ENCODE peak calls at places on chromosomes 12 and 14, in eight cellular contexts. T, L, S, K, Q, R, M and A are unnamed samples.

GRCh38 chr14:79528843-79529405 is 682.4 kb downstream of the DIO2 start:
- DNase-seq in T (no peak), L (no peak), S (no peak), K (no peak), Q (no peak), R (no peak), M (no peak), A (no peak)

GRCh38 chr14:102938191-102938590 is 15.7 kb downstream of the AMN start:
- DNase-seq in T (no peak), L (no peak), S (no peak), K (peak; percentile 39), Q (no peak), R (no peak), M (no peak), A (no peak)

GRCh38 chr14:34356267-34356660 is 105.8 kb downstream of the SPTSSA start:
- DNase-seq in T (no peak), L (no peak), S (no peak), K (no peak), Q (no peak), R (no peak), M (no peak), A (no peak)

GRCh38 chr14:57754558-57754957 is 111.3 kb downstream of the SLC35F4 start:
- DNase-seq in T (no peak), L (no peak), S (no peak), K (no peak), Q (no peak), R (no peak), M (no peak), A (no peak)

GRCh38 chr14:68819260-68819691 is 26.4 kb upstream of the ZFP36L1 start:
- DNase-seq in T (peak; percentile 28), L (no peak), S (no peak), K (no peak), Q (no peak), R (no peak), M (no peak), A (peak; percentile 18)

GRCh38 chr12:124518051-124518932 is 49.1 kb downstream of the NCOR2 start:
- DNase-seq in T (peak; percentile 99), L (peak; percentile 99), S (peak; percentile 96), K (peak; percentile 96), Q (no peak), R (no peak), M (peak; percentile 98), A (no peak)

GRCh38 chr12:125999643-126000042 is 934.4 kb downstream of the AACS start:
- DNase-seq in T (no peak), L (no peak), S (no peak), K (no peak), Q (no peak), R (no peak), M (no peak), A (no peak)

GRCh38 chr14:100103261-100104005 is 38.2 kb downstream of the EVL start:
- DNase-seq in T (no peak), L (peak; percentile 52), S (peak; percentile 40), K (no peak), Q (no peak), R (no peak), M (no peak), A (no peak)

GRCh38 chr12:115541891-115542361 is 735.6 kb downstream of the MED13L start:
- DNase-seq in T (no peak), L (no peak), S (no peak), K (no peak), Q (no peak), R (no peak), M (no peak), A (no peak)

GRCh38 chr14:91883770-91884169 is 16.4 kb upstream of the TC2N start:
- DNase-seq in T (no peak), L (peak; percentile 88), S (no peak), K (no peak), Q (no peak), R (no peak), M (no peak), A (no peak)

GRCh38 chr14:70330596-70330995 is 28.9 kb downstream of the COX16 start:
- DNase-seq in T (no peak), L (no peak), S (no peak), K (no peak), Q (no peak), R (no peak), M (no peak), A (no peak)

GRCh38 chr14:70080081-70080480 is 108.7 kb downstream of the SLC8A3 start:
- DNase-seq in T (no peak), L (no peak), S (no peak), K (no peak), Q (no peak), R (no peak), M (no peak), A (no peak)

GRCh38 chr12:22412581-22412980 is 78.1 kb upstream of the ST8SIA1 start:
- DNase-seq in T (no peak), L (no peak), S (no peak), K (no peak), Q (no peak), R (no peak), M (no peak), A (no peak)

GRCh38 chr14:100440207-100440631 is 117.1 kb downstream of the SLC25A47 start:
- DNase-seq in T (peak; percentile 29), L (no peak), S (peak; percentile 89), K (peak; percentile 84), Q (peak; percentile 23), R (peak; percentile 30), M (peak; percentile 89), A (peak; percentile 63)

GRCh38 chr14:64682173-64682710 is 22.0 kb upstream of the PLEKHG3 start:
- DNase-seq in T (peak; percentile 32), L (peak; percentile 96), S (peak; percentile 76), K (peak; percentile 59), Q (no peak), R (no peak), M (no peak), A (no peak)

GRCh38 chr14:65238456-65238855 is 136.1 kb upstream of the MAX start:
- DNase-seq in T (peak; percentile 72), L (peak; percentile 13), S (no peak), K (no peak), Q (no peak), R (no peak), M (no peak), A (no peak)

GRCh38 chr12:92899388-92900001 is 29.6 kb downstream of the EEA1 start:
- DNase-seq in T (peak; percentile 98), L (peak; percentile 91), S (no peak), K (no peak), Q (no peak), R (no peak), M (peak; percentile 82), A (no peak)

GRCh38 chr14:102182190-102182589 is 42.5 kb downstream of the WDR20 start:
- DNase-seq in T (peak; percentile 42), L (no peak), S (no peak), K (no peak), Q (no peak), R (no peak), M (no peak), A (no peak)

GRCh38 chr12:49327368-49327767 is 4.3 kb downstream of the TROAP start:
- DNase-seq in T (no peak), L (no peak), S (peak; percentile 5), K (no peak), Q (no peak), R (no peak), M (no peak), A (no peak)

GRCh38 chr12:48907243-48907642 is 18.0 kb downstream of the FKBP11 start:
- DNase-seq in T (no peak), L (no peak), S (no peak), K (no peak), Q (no peak), R (no peak), M (no peak), A (no peak)

GRCh38 chr12:89556976-89557375 is 31.1 kb upstream of the POC1B start:
- DNase-seq in T (no peak), L (no peak), S (no peak), K (no peak), Q (no peak), R (no peak), M (no peak), A (no peak)

DNA sequence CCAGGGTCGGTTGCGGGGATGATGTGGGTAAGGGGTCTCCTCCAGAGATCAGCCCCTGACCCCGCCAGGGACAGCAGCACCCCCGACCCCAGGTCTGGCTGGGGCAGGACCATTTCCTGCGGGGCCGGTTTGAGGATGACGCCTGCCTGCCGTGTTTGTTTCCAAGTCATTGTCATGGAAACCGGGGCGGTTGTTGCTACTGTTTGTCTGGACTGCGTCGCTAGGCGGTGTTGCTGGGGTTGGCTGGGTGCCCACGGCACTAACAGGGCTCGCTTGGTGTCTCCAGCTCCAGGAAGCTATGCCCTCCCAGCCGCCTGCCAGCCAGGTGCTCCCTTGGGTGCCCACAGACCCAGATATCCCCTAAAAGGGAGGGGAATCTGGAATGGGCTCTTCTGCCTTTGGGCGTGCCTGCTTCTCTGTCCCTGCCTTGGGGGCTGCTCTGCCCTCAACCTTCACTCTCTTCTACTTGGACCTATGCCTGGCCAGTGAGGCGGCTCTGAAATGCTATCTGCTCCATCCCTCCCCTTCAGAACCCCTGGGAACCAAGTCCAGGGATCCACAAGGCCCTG is 4.7 kb upstream of the CRIP1 start:
- DNase-seq in T (peak; percentile 98), L (peak; percentile 98), S (peak; percentile 95), K (peak; percentile 97), Q (peak; percentile 82), R (peak; percentile 49), M (peak; percentile 96), A (peak; percentile 96)
- TF ChIP-seq CTCF in T (peak; percentile 25), L (peak; percentile 14), S (no peak), K (no peak), Q (peak; percentile 39), R (peak; percentile 12), M (no peak), A (peak; percentile 9)

GRCh38 chr14:24481622-24482324 is 26.3 kb downstream of the CMA1 start:
- DNase-seq in T (peak; percentile 12), L (no peak), S (peak; percentile 69), K (peak; percentile 59), Q (peak; percentile 59), R (peak; percentile 45), M (peak; percentile 80), A (peak; percentile 90)
- TF ChIP-seq CTCF in T (peak; percentile 73), L (no peak), S (peak; percentile 48), K (peak; percentile 49), Q (peak; percentile 90), R (peak; percentile 59), M (peak; percentile 45), A (peak; percentile 92)

GRCh38 chr12:51238510-51239334 is at the start of gene DAZAP2:
- DNase-seq in T (peak; percentile 93), L (peak; percentile 98), S (peak; percentile 99), K (peak; percentile 98), Q (peak; percentile 98), R (peak; percentile 93), M (peak; percentile 94), A (peak; percentile 98)
- TF ChIP-seq CTCF in T (peak; percentile 24), L (peak; percentile 19), S (no peak), K (peak; percentile 7), Q (no peak), R (peak; percentile 29), M (no peak), A (no peak)

DNA sequence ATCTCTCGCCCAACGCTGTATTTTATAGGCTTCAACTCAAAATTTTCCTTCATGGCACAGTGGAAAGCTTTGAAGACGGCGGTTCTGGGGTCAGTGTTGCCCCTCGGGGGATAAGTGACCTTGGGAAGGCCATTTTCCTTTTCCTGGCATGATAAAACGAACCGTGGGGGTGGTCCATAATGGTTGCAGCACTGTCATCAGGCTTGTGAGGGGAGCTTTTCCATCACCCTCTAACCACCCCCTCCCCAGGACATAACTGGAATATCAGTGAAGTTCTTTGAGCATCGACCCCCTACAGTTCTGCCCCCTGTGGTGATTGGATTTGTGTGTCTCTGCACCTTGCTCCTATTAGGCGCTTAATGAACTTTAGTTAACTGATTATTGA is 16.0 kb downstream of the FOS start:
- DNase-seq in T (peak; percentile 19), L (no peak), S (no peak), K (no peak), Q (no peak), R (no peak), M (peak; percentile 47), A (peak; percentile 41)
- TF ChIP-seq CTCF in T (peak; percentile 46), L (no peak), S (peak; percentile 8), K (no peak), Q (no peak), R (peak; percentile 36), M (no peak), A (no peak)